ENCODE peak calls at places on chromosomes 16 and 17, in six cellular contexts. One of them, this sample, is unnamed.

GRCh38 chr17:55887531-55887930 is 136.7 kb downstream of the PCTP start:
- DNase-seq in stimulated activated naive CD8-positive, alpha-beta T cell treated with anti-CD3 and anti-CD28 coated beads, Interleukin-15, Interleukin-2, amounts not matched to agents 100 U/mL and 50 U/mL, for 24 hours: no peak
- DNase-seq in midbrain: no peak
- DNase-seq in stimulated activated CD8-positive, alpha-beta memory T cell treated with anti-CD3 and anti-CD28 coated beads, Interleukin-4, amount 100 ng/mL, for 4 hours: no peak
- DNase-seq in GM23338: peak
- DNase-seq in activated naive CD4-positive, alpha-beta T cell treated with Interleukin-2 at 50 U/mL for 16 hours: no peak
- DNase-seq in this sample: no peak

GRCh38 chr17:32265896-32266388 is 310 bp downstream of the RHBDL3 start:
- DNase-seq in GM23338: peak
- DNase-seq in midbrain: no peak
- DNase-seq in stimulated activated CD8-positive, alpha-beta memory T cell treated with anti-CD3 and anti-CD28 coated beads, Interleukin-4, amount 100 ng/mL, for 4 hours: no peak
- DNase-seq in stimulated activated naive CD8-positive, alpha-beta T cell treated with anti-CD3 and anti-CD28 coated beads, Interleukin-15, Interleukin-2, amounts not matched to agents 100 U/mL and 50 U/mL, for 24 hours: no peak
- DNase-seq in activated naive CD4-positive, alpha-beta T cell treated with Interleukin-2 at 50 U/mL for 16 hours: no peak
- DNase-seq in this sample: no peak

GRCh38 chr17:44097110-44097810 is 26.2 kb downstream of the HDAC5 start:
- DNase-seq in activated naive CD4-positive, alpha-beta T cell treated with Interleukin-2 at 50 U/mL for 16 hours: no peak
- DNase-seq in midbrain: no peak
- DNase-seq in stimulated activated naive CD8-positive, alpha-beta T cell treated with anti-CD3 and anti-CD28 coated beads, Interleukin-15, Interleukin-2, amounts not matched to agents 100 U/mL and 50 U/mL, for 24 hours: no peak
- DNase-seq in GM23338: no peak
- DNase-seq in stimulated activated CD8-positive, alpha-beta memory T cell treated with anti-CD3 and anti-CD28 coated beads, Interleukin-4, amount 100 ng/mL, for 4 hours: no peak
- DNase-seq in this sample: no peak

GRCh38 chr17:81020767-81021497 is 14.0 kb upstream of the BAIAP2 start:
- DNase-seq in midbrain: peak
- DNase-seq in activated naive CD4-positive, alpha-beta T cell treated with Interleukin-2 at 50 U/mL for 16 hours: no peak
- DNase-seq in stimulated activated naive CD8-positive, alpha-beta T cell treated with anti-CD3 and anti-CD28 coated beads, Interleukin-15, Interleukin-2, amounts not matched to agents 100 U/mL and 50 U/mL, for 24 hours: no peak
- DNase-seq in GM23338: no peak
- DNase-seq in stimulated activated CD8-positive, alpha-beta memory T cell treated with anti-CD3 and anti-CD28 coated beads, Interleukin-4, amount 100 ng/mL, for 4 hours: no peak
- DNase-seq in this sample: no peak

GRCh38 chr17:76635659-76636360 is 7.7 kb downstream of the ST6GALNAC1 start:
- DNase-seq in midbrain: no peak
- DNase-seq in stimulated activated CD8-positive, alpha-beta memory T cell treated with anti-CD3 and anti-CD28 coated beads, Interleukin-4, amount 100 ng/mL, for 4 hours: no peak
- DNase-seq in stimulated activated naive CD8-positive, alpha-beta T cell treated with anti-CD3 and anti-CD28 coated beads, Interleukin-15, Interleukin-2, amounts not matched to agents 100 U/mL and 50 U/mL, for 24 hours: no peak
- DNase-seq in GM23338: no peak
- DNase-seq in activated naive CD4-positive, alpha-beta T cell treated with Interleukin-2 at 50 U/mL for 16 hours: no peak
- DNase-seq in this sample: no peak

GRCh38 chr17:46818929-46819859 is 702 bp upstream of the WNT3 start:
- DNase-seq in stimulated activated naive CD8-positive, alpha-beta T cell treated with anti-CD3 and anti-CD28 coated beads, Interleukin-15, Interleukin-2, amounts not matched to agents 100 U/mL and 50 U/mL, for 24 hours: peak
- DNase-seq in stimulated activated CD8-positive, alpha-beta memory T cell treated with anti-CD3 and anti-CD28 coated beads, Interleukin-4, amount 100 ng/mL, for 4 hours: no peak
- DNase-seq in activated naive CD4-positive, alpha-beta T cell treated with Interleukin-2 at 50 U/mL for 16 hours: no peak
- DNase-seq in midbrain: no peak
- DNase-seq in GM23338: peak
- DNase-seq in this sample: peak

GRCh38 chr17:31469959-31470358 is 78.5 kb downstream of the RAB11FIP4 start:
- DNase-seq in stimulated activated CD8-positive, alpha-beta memory T cell treated with anti-CD3 and anti-CD28 coated beads, Interleukin-4, amount 100 ng/mL, for 4 hours: no peak
- DNase-seq in GM23338: peak
- DNase-seq in activated naive CD4-positive, alpha-beta T cell treated with Interleukin-2 at 50 U/mL for 16 hours: no peak
- DNase-seq in stimulated activated naive CD8-positive, alpha-beta T cell treated with anti-CD3 and anti-CD28 coated beads, Interleukin-15, Interleukin-2, amounts not matched to agents 100 U/mL and 50 U/mL, for 24 hours: peak
- DNase-seq in midbrain: no peak
- DNase-seq in this sample: no peak

GRCh38 chr16:12315330-12316138 is 339.0 kb downstream of the SNX29 start:
- DNase-seq in stimulated activated naive CD8-positive, alpha-beta T cell treated with anti-CD3 and anti-CD28 coated beads, Interleukin-15, Interleukin-2, amounts not matched to agents 100 U/mL and 50 U/mL, for 24 hours: no peak
- DNase-seq in stimulated activated CD8-positive, alpha-beta memory T cell treated with anti-CD3 and anti-CD28 coated beads, Interleukin-4, amount 100 ng/mL, for 4 hours: no peak
- DNase-seq in midbrain: no peak
- DNase-seq in activated naive CD4-positive, alpha-beta T cell treated with Interleukin-2 at 50 U/mL for 16 hours: no peak
- DNase-seq in GM23338: no peak
- DNase-seq in this sample: no peak

GRCh38 chr16:88454315-88455057 is 1.4 kb downstream of the ZFPM1 start:
- DNase-seq in stimulated activated CD8-positive, alpha-beta memory T cell treated with anti-CD3 and anti-CD28 coated beads, Interleukin-4, amount 100 ng/mL, for 4 hours: no peak
- DNase-seq in stimulated activated naive CD8-positive, alpha-beta T cell treated with anti-CD3 and anti-CD28 coated beads, Interleukin-15, Interleukin-2, amounts not matched to agents 100 U/mL and 50 U/mL, for 24 hours: peak
- DNase-seq in activated naive CD4-positive, alpha-beta T cell treated with Interleukin-2 at 50 U/mL for 16 hours: no peak
- DNase-seq in GM23338: peak
- DNase-seq in midbrain: no peak
- DNase-seq in this sample: peak